ENCODE peak calls at places on chromosomes 13 and 19, in five cellular contexts. D is heart right ventricle, H is Peyer's patch, Y is small intestine, G is astrocyte of the cerebellum. K is an unnamed sample.

GRCh38 chr13:110354715-110355473 is 47.8 kb downstream of the COL4A2 start:
- DNase-seq in D (no peak), H (no peak), G (no peak), Y (no peak), K (no peak)

GRCh38 chr13:79519252-79519651 is 38.3 kb downstream of the NDFIP2 start:
- DNase-seq in H (no peak), G (no peak), Y (no peak), D (no peak), K (no peak)

GRCh38 chr19:29634002-29634401 is 27.9 kb downstream of the POP4 start:
- DNase-seq in H (no peak), D (no peak), Y (no peak), G (no peak), K (no peak)

GRCh38 chr13:105991622-105992254 is 543.7 kb downstream of the EFNB2 start:
- DNase-seq in G (peak; percentile 44), H (no peak), D (no peak), Y (no peak), K (no peak)

GRCh38 chr13:62537593-62537992 is 1121.9 kb upstream of the PCDH20 start:
- DNase-seq in D (no peak), Y (no peak), G (no peak), H (no peak), K (no peak)

GRCh38 chr13:100633461-100633860 is 41.1 kb downstream of the TMTC4 start:
- DNase-seq in G (peak; percentile 78), H (no peak), Y (no peak), D (no peak), K (no peak)

GRCh38 chr19:57978586-57979289 is 4.4 kb upstream of the C19orf18 start:
- DNase-seq in H (no peak), G (no peak), Y (no peak), D (no peak), K (no peak)

GRCh38 chr13:75739244-75739868 is 103.2 kb downstream of the LMO7 start:
- DNase-seq in H (no peak), G (no peak), Y (no peak), D (no peak), K (no peak)

GRCh38 chr19:52171321-52172169 is at the start of gene ZNF836:
- DNase-seq in D (peak; percentile 93), Y (peak; percentile 88), G (peak; percentile 35), H (peak; percentile 92), K (peak; percentile 92)

GRCh38 chr13:113863511-113864302 is at the start of gene GAS6:
- DNase-seq in Y (peak; percentile 66), D (peak; percentile 69), H (peak; percentile 87), G (no peak), K (peak; percentile 82)

GRCh38 chr19:33758541-33759013 is 38.1 kb upstream of the KCTD15 start:
- DNase-seq in D (no peak), Y (no peak), G (no peak), H (no peak), K (no peak)

GRCh38 chr13:74087304-74087703 is 46.9 kb downstream of the KLF12 start:
- DNase-seq in H (no peak), G (no peak), Y (no peak), D (no peak), K (no peak)

GRCh38 chr19:7788178-7788932 is 25.3 kb downstream of the CLEC4M start:
- DNase-seq in G (no peak), H (no peak), D (no peak), Y (no peak), K (no peak)

GRCh38 chr13:21735621-21736401 is 64.9 kb downstream of the FGF9 start:
- DNase-seq in G (no peak), Y (no peak), D (peak; percentile 22), H (no peak), K (peak; percentile 24)

GRCh38 chr19:29858621-29859020 is 46.8 kb downstream of the CCNE1 start:
- DNase-seq in G (no peak), Y (no peak), H (no peak), D (no peak), K (no peak)

GRCh38 chr19:47143322-47144073 is 12.9 kb downstream of the SAE1 start:
- DNase-seq in D (no peak), G (no peak), H (no peak), Y (no peak), K (no peak)

GRCh38 chr13:43865892-43866291 is 13.6 kb downstream of the CCDC122 start:
- DNase-seq in G (no peak), Y (no peak), H (no peak), D (no peak), K (no peak)

GRCh38 chr19:12345197-12345596 is 11.8 kb upstream of the ZNF563 start:
- DNase-seq in Y (no peak), H (no peak), D (no peak), G (no peak), K (no peak)

GRCh38 chr19:12350185-12350889 is 15.1 kb downstream of the ZNF442 start:
- DNase-seq in D (no peak), H (no peak), G (no peak), Y (no peak), K (no peak)

GRCh38 chr19:12346896-12347295 is 13.5 kb upstream of the ZNF563 start:
- DNase-seq in Y (peak; percentile 24), D (no peak), G (no peak), H (no peak), K (no peak)

GRCh38 chr19:12353375-12353774 is 12.1 kb downstream of the ZNF442 start:
- DNase-seq in Y (no peak), D (no peak), H (no peak), G (no peak), K (no peak)

DNA sequence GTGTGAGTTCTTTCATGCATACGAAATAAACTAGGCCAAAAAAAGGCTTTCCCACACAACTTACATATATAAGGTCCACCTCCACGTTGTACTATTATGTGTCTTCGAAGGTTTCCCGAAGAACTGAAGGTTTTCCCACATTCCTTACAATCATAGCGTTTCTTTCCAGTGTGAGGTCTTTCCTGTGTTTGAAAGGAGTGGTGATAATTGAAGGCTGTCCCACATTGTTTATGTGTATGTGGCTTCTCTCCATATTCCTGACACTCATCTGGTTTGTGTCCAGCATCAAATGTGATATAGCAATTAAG is 14.6 kb downstream of the ZNF442 start:
- DNase-seq in D (no peak), G (no peak), H (no peak), Y (no peak), K (no peak)
- H3K4me3 ChIP-seq in D (no peak overlapping the region), G (no peak overlapping the region), H (no peak overlapping the region), Y (no peak overlapping the region), K (no peak overlapping the region)

DNA sequence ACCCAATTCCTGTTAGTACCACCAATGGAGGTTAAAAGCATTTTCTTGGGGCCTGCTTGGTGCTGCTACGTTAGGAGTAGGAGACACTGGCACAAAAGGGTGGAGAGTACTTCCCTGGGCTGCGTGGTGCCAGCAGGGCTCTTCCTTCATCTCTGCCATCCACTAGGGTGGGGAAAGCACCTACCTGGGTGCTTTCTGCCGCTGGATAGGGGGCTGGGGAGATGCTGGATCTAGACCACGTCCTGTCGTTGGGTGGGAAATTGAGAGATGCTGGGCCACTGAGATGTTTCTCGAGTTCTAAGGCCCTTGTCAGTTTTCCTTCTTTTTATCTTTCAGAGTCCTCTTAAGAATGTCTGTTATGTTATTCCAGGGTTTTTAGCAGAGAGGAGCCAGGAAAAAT is 6.7 kb upstream of the FCGBP start:
- DNase-seq in G (no peak), D (no peak), H (no peak), Y (no peak), K (no peak)
- H3K4me3 ChIP-seq in G (no peak overlapping the region), D (no peak overlapping the region), H (no peak overlapping the region), Y (no peak overlapping the region), K (no peak overlapping the region)

DNA sequence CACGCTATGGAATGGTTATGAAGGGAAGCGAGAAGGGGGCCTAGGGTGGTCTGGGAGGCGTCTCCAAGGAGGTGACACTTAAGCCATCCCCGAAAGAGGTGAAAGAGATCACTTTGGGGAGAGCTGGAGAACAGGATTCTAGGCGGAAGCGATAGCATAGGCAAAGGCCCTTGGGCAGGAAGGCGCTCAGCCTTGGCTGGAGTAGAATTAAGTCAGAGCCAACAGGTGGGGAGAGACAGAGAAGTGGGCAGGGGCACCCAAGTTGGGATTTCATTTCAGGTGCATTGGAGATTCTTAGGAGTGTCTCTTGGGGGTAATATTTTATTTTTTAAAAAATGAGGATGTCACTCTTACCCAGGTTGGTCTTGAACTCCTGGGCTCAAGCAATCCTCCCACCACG is 9.6 kb downstream of the SNRPD2 start:
- DNase-seq in D (no peak), H (no peak), Y (no peak), G (no peak), K (no peak)
- H3K4me3 ChIP-seq in D (no peak overlapping the region), H (no peak overlapping the region), Y (no peak overlapping the region), G (no peak overlapping the region), K (peak overlapping the region; percentile 60)

GRCh38 chr13:86900906-86901305 is 770.3 kb upstream of the SLITRK5 start:
- DNase-seq in Y (no peak), H (no peak), G (no peak), D (no peak), K (no peak)

GRCh38 chr13:86909318-86909717 is 761.9 kb upstream of the SLITRK5 start:
- DNase-seq in D (no peak), Y (peak; percentile 75), H (peak; percentile 56), G (no peak), K (no peak)

GRCh38 chr13:86907116-86907515 is 764.1 kb upstream of the SLITRK5 start:
- DNase-seq in H (no peak), G (no peak), Y (no peak), D (no peak), K (no peak)

GRCh38 chr13:86906458-86906857 is 764.7 kb upstream of the SLITRK5 start:
- DNase-seq in D (no peak), H (no peak), Y (no peak), G (no peak), K (no peak)
- H3K4me3 ChIP-seq in D (no peak overlapping the region), H (no peak overlapping the region), Y (no peak overlapping the region), G (no peak overlapping the region), K (no peak overlapping the region)

K was measured in left ventricle myocardium inferior.